ENCODE peak calls at places on chromosomes 1 and 21, in four cellular contexts. One of them, this sample, is unnamed.

GRCh38 chr1:222171005-222171404 is 376.9 kb downstream of the HHIPL2 start:
- DNase-seq in NCI-H748 treated with DMSO at 0.1 percent for 48 hours: no peak
- DNase-seq in AML-193: peak
- DNase-seq in aorta: no peak
- DNase-seq in this sample: peak

GRCh38 chr1:38456564-38456876 is 403.1 kb downstream of the RRAGC start:
- DNase-seq in aorta: no peak
- DNase-seq in NCI-H748 treated with DMSO at 0.1 percent for 48 hours: no peak
- DNase-seq in AML-193: no peak
- DNase-seq in this sample: no peak

GRCh38 chr1:89519779-89520358 is 4.8 kb upstream of the LRRC8B start:
- DNase-seq in NCI-H748 treated with DMSO at 0.1 percent for 48 hours: no peak
- DNase-seq in AML-193: peak
- DNase-seq in aorta: no peak
- DNase-seq in this sample: no peak

GRCh38 chr1:59458884-59459283 is 162.0 kb downstream of the FGGY start:
- DNase-seq in NCI-H748 treated with DMSO at 0.1 percent for 48 hours: no peak
- DNase-seq in aorta: no peak
- DNase-seq in AML-193: no peak
- DNase-seq in this sample: no peak

GRCh38 chr1:116242741-116243140 is 130.3 kb upstream of the ATP1A1 start:
- DNase-seq in AML-193: no peak
- DNase-seq in NCI-H748 treated with DMSO at 0.1 percent for 48 hours: no peak
- DNase-seq in aorta: no peak
- DNase-seq in this sample: no peak

GRCh38 chr1:81414417-81415087 is 386.2 kb upstream of the ADGRL2 start:
- DNase-seq in AML-193: no peak
- DNase-seq in aorta: peak
- DNase-seq in NCI-H748 treated with DMSO at 0.1 percent for 48 hours: peak
- DNase-seq in this sample: peak

GRCh38 chr1:182569939-182570610 is 19.0 kb downstream of the RNASEL start:
- DNase-seq in AML-193: no peak
- DNase-seq in NCI-H748 treated with DMSO at 0.1 percent for 48 hours: no peak
- DNase-seq in aorta: no peak
- DNase-seq in this sample: no peak

GRCh38 chr1:92538048-92538412 is 51.3 kb upstream of the GFI1 start:
- DNase-seq in NCI-H748 treated with DMSO at 0.1 percent for 48 hours: no peak
- DNase-seq in aorta: no peak
- DNase-seq in AML-193: no peak
- DNase-seq in this sample: no peak

GRCh38 chr1:27527223-27527856 is 37.4 kb upstream of the WASF2 start:
- DNase-seq in aorta: peak
- DNase-seq in NCI-H748 treated with DMSO at 0.1 percent for 48 hours: peak
- DNase-seq in AML-193: no peak
- DNase-seq in this sample: peak

GRCh38 chr1:9016455-9016854 is 9.8 kb downstream of the SLC2A7 start:
- DNase-seq in NCI-H748 treated with DMSO at 0.1 percent for 48 hours: no peak
- DNase-seq in AML-193: no peak
- DNase-seq in aorta: no peak
- DNase-seq in this sample: no peak

GRCh38 chr1:29245261-29245660 is 8.9 kb downstream of the PTPRU start:
- DNase-seq in aorta: no peak
- DNase-seq in NCI-H748 treated with DMSO at 0.1 percent for 48 hours: no peak
- DNase-seq in AML-193: no peak
- DNase-seq in this sample: no peak

GRCh38 chr1:24415910-24416665 is 486 bp downstream of the NIPAL3 start:
- DNase-seq in AML-193: no peak
- DNase-seq in NCI-H748 treated with DMSO at 0.1 percent for 48 hours: no peak
- DNase-seq in aorta: no peak
- DNase-seq in this sample: no peak

GRCh38 chr1:57066980-57067615 is 101.3 kb upstream of the C8B start:
- DNase-seq in AML-193: no peak
- DNase-seq in aorta: no peak
- DNase-seq in NCI-H748 treated with DMSO at 0.1 percent for 48 hours: no peak
- DNase-seq in this sample: no peak

GRCh38 chr21:29697555-29698193 is 242.1 kb downstream of the GRIK1 start:
- DNase-seq in NCI-H748 treated with DMSO at 0.1 percent for 48 hours: no peak
- DNase-seq in AML-193: peak
- DNase-seq in aorta: no peak
- DNase-seq in this sample: no peak

GRCh38 chr1:46615088-46615487 is 1.5 kb downstream of the MOB3C start:
- DNase-seq in AML-193: no peak
- DNase-seq in NCI-H748 treated with DMSO at 0.1 percent for 48 hours: no peak
- DNase-seq in aorta: no peak
- DNase-seq in this sample: no peak

GRCh38 chr21:38824124-38824822 is 18.5 kb downstream of the ETS2 start:
- DNase-seq in NCI-H748 treated with DMSO at 0.1 percent for 48 hours: no peak
- DNase-seq in aorta: no peak
- DNase-seq in AML-193: no peak
- DNase-seq in this sample: no peak

This sample was measured in NCI-H2081.